ENCODE peak calls at places on chromosomes 7 and 10, in seven cellular contexts. U is aorta; C is dorsolateral prefrontal cortex; P is hepatocyte; S is transverse colon; D is brain microvascular endothelial cell; G is CD8-positive, alpha-beta memory T cell. W is an unnamed sample.

GRCh38 chr10:62373995-62374861 is at the start of gene ZNF365:
- DNase-seq in U (peak; percentile 82), C (peak; percentile 63), P (peak; percentile 68), S (no peak), D (peak; percentile 18), G (peak; percentile 39), W (no peak)

GRCh38 chr10:132311338-132311939 is 3.7 kb upstream of the STK32C start:
- DNase-seq in U (peak; percentile 69), C (no peak), P (peak; percentile 70), S (no peak), D (no peak), G (no peak), W (no peak)

GRCh38 chr10:123808286-123808685 is 83.3 kb downstream of the CPXM2 start:
- DNase-seq in U (no peak), C (no peak), P (no peak), S (no peak), D (no peak), G (no peak), W (peak; percentile 38)

GRCh38 chr10:102451105-102451969 is at the start of gene C10orf95:
- DNase-seq in U (peak; percentile 78), C (peak; percentile 34), P (peak; percentile 61), S (peak; percentile 71), D (no peak), G (no peak), W (no peak)

GRCh38 chr10:6973904-6974303 is 393.8 kb upstream of the PRKCQ start:
- DNase-seq in U (no peak), C (no peak), P (no peak), S (peak; percentile 14), D (no peak), G (peak; percentile 10), W (no peak)

GRCh38 chr10:24008164-24009066 is 200.5 kb upstream of the KIAA1217 start:
- DNase-seq in U (no peak), C (no peak), P (peak; percentile 67), S (no peak), D (peak; percentile 5), G (no peak), W (no peak)

GRCh38 chr10:90964781-90965462 is 44.0 kb upstream of the ANKRD1 start:
- DNase-seq in U (no peak), C (no peak), P (no peak), S (no peak), D (no peak), G (no peak), W (peak; percentile 57)

GRCh38 chr7:18030758-18031157 is 3.1 kb upstream of the PRPS1L1 start:
- DNase-seq in U (no peak), C (no peak), P (no peak), S (no peak), D (no peak), G (no peak), W (no peak)

GRCh38 chr7:44791278-44792219 is 4.9 kb upstream of the PPIA start:
- DNase-seq in U (no peak), C (no peak), P (no peak), S (no peak), D (peak; percentile 37), G (no peak), W (no peak)

GRCh38 chr7:111029141-111029572 is 61.8 kb upstream of the LRRN3 start:
- DNase-seq in U (no peak), C (no peak), P (no peak), S (no peak), D (no peak), G (no peak), W (no peak)

GRCh38 chr7:79308176-79308575 is 145.3 kb downstream of the MAGI2 start:
- DNase-seq in U (no peak), C (peak; percentile 77), P (peak; percentile 24), S (no peak), D (no peak), G (no peak), W (no peak)

GRCh38 chr7:158110661-158111555 is 476.7 kb downstream of the PTPRN2 start:
- DNase-seq in U (peak; percentile 51), C (no peak), P (peak; percentile 56), S (no peak), D (no peak), G (no peak), W (peak; percentile 46)

GRCh38 chr10:2908851-2909630 is 158.3 kb upstream of the PFKP start:
- DNase-seq in U (no peak), C (no peak), P (no peak), S (no peak), D (no peak), G (no peak), W (no peak)

DNA sequence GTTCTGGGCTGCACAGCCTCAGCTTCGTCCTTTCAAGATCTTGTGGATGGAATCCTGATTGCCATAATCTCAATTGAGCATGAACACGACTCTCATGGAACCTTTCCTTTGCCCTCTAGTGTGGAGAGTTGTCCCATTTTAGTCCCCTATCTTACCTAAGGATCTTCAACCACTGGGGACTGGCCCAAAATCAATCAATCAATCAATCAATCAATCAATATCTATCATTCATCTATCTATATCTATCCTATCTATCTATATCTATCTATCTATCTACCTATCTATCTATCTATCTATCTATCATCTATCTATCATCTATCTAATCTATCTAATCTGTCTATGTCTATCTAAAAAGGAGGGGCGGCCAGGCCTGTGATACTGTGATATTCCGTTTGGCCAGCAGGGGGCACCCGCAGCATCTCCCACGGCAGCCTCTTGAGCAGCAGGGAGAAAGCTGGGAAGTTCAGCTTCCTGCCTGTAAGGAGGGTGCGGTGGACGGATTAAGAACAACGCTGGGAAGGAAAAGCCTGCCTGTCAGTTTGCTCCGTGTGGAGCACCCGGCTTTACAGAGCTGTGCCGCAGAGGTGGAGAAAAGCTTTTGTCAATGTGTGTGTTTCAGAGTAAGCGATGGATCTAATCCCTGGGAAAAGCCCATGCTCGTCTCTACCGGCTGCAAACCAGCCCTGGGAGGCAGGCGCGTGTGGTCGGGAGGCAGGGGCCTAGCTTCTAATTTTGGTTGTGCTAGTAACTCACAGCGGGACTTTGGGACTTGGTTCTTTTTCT is 124.9 kb downstream of the SH2D4B start:
- DNase-seq in U (peak; percentile 94), C (peak; percentile 62), P (peak; percentile 89), S (peak; percentile 85), D (peak; percentile 91), G (peak; percentile 50), W (peak; percentile 86)
- H3K27ac ChIP-seq in U (no peak overlapping the region), C (peak overlapping the region; percentile 55), P (peak overlapping the region; percentile 50), S (peak overlapping the region; percentile 41), D (no peak overlapping the region), G (no peak overlapping the region), W (peak overlapping the region; percentile 36)

GRCh38 chr7:105775580-105775979 is 100.8 kb downstream of the ATXN7L1 start:
- DNase-seq in U (no peak), C (no peak), P (no peak), S (no peak), D (peak; percentile 36), G (no peak), W (no peak)

GRCh38 chr7:105769951-105770628 is 106.3 kb downstream of the ATXN7L1 start:
- DNase-seq in U (no peak), C (no peak), P (no peak), S (no peak), D (no peak), G (no peak), W (no peak)

GRCh38 chr7:105776068-105776790 is 100.2 kb downstream of the ATXN7L1 start:
- DNase-seq in U (peak; percentile 77), C (no peak), P (peak; percentile 54), S (peak; percentile 39), D (peak; percentile 99), G (no peak), W (peak; percentile 77)

GRCh38 chr7:105768898-105769507 is 107.4 kb downstream of the ATXN7L1 start:
- DNase-seq in U (no peak), C (no peak), P (no peak), S (no peak), D (no peak), G (no peak), W (no peak)

DNA sequence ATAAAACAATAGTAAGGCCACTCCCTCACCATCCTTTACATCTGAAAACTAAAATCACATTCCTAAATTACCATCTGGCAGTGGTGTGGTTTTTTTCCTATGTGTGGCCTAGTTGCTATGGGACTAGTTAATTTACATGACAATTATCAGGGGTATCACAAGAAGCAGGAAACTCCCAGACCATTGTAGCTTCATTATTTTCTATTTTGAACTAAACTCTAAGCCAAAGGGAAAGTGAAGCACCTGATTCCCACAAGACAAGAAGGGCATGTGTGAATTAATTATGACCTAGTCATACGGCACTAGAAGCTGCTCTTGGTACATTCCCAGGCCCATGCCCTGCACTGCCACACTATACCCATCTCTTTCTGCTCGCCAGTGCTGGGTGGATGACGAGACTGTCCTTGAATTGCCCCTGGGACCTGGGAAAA is 103.4 kb downstream of the ATXN7L1 start:
- DNase-seq in U (no peak), C (no peak), P (no peak), S (no peak), D (no peak), G (no peak), W (no peak)
- H3K27ac ChIP-seq in U (no peak overlapping the region), C (no peak overlapping the region), P (no peak overlapping the region), S (no peak overlapping the region), D (no peak overlapping the region), G (no peak overlapping the region), W (no peak overlapping the region)

GRCh38 chr10:75209325-75210192 is 1.0 kb upstream of the VDAC2 start:
- DNase-seq in U (peak; percentile 93), C (peak; percentile 66), P (peak; percentile 85), S (peak; percentile 81), D (peak; percentile 66), G (peak; percentile 64), W (peak; percentile 91)

GRCh38 chr10:75207079-75207867 is 3.3 kb upstream of the VDAC2 start:
- DNase-seq in U (no peak), C (no peak), P (no peak), S (no peak), D (no peak), G (no peak), W (no peak)

GRCh38 chr10:75207868-75208167 is 2.8 kb upstream of the VDAC2 start:
- DNase-seq in U (no peak), C (no peak), P (peak; percentile 35), S (no peak), D (no peak), G (no peak), W (no peak)

GRCh38 chr10:75210193-75211006 is at the start of gene VDAC2:
- DNase-seq in U (peak; percentile 97), C (peak; percentile 91), P (peak; percentile 95), S (peak; percentile 93), D (peak; percentile 73), G (peak; percentile 92), W (peak; percentile 89)

DNA sequence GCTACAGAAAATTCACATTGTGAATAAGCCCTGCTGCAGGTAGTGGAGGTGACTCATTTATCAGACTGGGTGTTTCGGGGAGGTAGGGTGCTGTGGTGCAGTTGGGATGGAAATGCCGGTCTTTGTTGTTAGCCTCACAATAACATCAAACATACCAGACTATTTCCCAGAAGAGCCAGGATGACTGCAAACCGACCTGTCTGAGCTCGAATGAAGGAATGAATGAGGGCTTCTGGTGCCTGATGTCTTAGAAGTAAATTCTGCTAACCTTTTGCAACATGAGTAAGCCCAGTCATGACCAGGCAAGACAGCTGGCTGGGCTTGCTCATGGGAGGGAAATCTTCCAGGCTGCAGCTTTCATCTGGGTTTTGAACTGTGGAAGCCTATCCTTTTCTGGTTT is 2.4 kb upstream of the VDAC2 start:
- DNase-seq in U (no peak), C (no peak), P (peak; percentile 56), S (no peak), D (peak; percentile 55), G (no peak), W (no peak)
- H3K27ac ChIP-seq in U (no peak overlapping the region), C (no peak overlapping the region), P (peak overlapping the region; percentile 100), S (peak overlapping the region; percentile 52), D (no peak overlapping the region), G (peak overlapping the region; percentile 18), W (no peak overlapping the region)

DNA sequence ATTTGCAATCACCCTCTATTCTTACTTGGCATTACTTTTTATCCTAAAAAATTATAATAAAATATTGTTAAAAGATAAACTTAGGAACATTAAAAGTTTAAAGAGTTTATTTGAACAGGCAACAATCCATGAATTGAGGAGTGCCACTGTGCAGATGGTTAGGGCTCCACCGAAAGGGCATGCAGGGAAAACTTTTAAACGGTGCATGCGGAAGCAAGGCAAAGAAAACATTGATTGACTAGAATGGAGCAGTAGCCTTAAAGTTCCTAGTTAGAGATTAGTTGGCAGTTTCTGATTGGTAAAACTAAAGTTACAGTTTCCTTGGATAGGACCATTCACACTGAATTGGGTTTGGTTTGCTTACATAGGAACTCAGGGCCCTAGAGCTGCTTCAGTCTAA is 17.3 kb downstream of the CC2D2B start:
- DNase-seq in U (no peak), C (no peak), P (no peak), S (no peak), D (no peak), G (no peak), W (no peak)
- H3K27ac ChIP-seq in U (no peak overlapping the region), C (no peak overlapping the region), P (no peak overlapping the region), S (no peak overlapping the region), D (no peak overlapping the region), G (no peak overlapping the region), W (no peak overlapping the region)